ENCODE peak calls at places on chromosomes 5 and 9, in nine cellular contexts. S is CD4-positive, alpha-beta T cell; F is spleen; O is tibial artery; M is stomach; L is endothelial cell of umbilical vein; R is heart left ventricle; I is cardiac muscle cell; E is ovary. T is an unnamed sample.

GRCh38 chr5:58871648-58872242 is 288.9 kb downstream of the RAB3C start:
- DNase-seq in R (no peak), M (no peak), E (peak), I (peak), F (no peak), O (no peak), L (peak), S (no peak), T (no peak)

GRCh38 chr5:135386886-135387628 is 12.0 kb downstream of the MACROH2A1 start:
- DNase-seq in E (no peak), F (peak), S (no peak), L (peak), I (peak), O (no peak), R (no peak), M (peak), T (peak)

GRCh38 chr5:133360693-133361479 is 251.5 kb downstream of the FSTL4 start:
- DNase-seq in S (no peak), O (no peak), F (no peak), E (no peak), L (no peak), I (no peak), M (no peak), R (no peak), T (peak)

GRCh38 chr5:42880621-42881020 is 68.9 kb upstream of the SELENOP start:
- DNase-seq in S (no peak), M (no peak), L (no peak), F (no peak), E (no peak), R (no peak), O (no peak), I (no peak), T (no peak)

GRCh38 chr5:79562351-79563246 is 48.7 kb upstream of the HOMER1 start:
- DNase-seq in O (no peak), L (no peak), S (no peak), F (no peak), M (no peak), E (no peak), R (no peak), I (peak), T (no peak)

GRCh38 chr5:98846526-98846925 is 73.1 kb downstream of the RGMB start:
- DNase-seq in L (no peak), F (peak), M (no peak), R (no peak), I (no peak), E (no peak), S (no peak), O (no peak), T (no peak)

GRCh38 chr5:132055441-132055807 is 5.0 kb upstream of the IL3 start:
- DNase-seq in I (no peak), L (no peak), R (no peak), F (no peak), S (peak), E (no peak), O (no peak), M (no peak), T (no peak)

GRCh38 chr5:137365126-137365865 is 133.8 kb downstream of the SPOCK1 start:
- DNase-seq in E (no peak), S (no peak), M (no peak), L (peak), I (no peak), F (no peak), R (no peak), O (no peak), T (no peak)

GRCh38 chr9:89328064-89328463 is 9.8 kb downstream of the SECISBP2 start:
- DNase-seq in F (no peak), I (no peak), M (no peak), R (no peak), O (no peak), S (no peak), E (no peak), L (no peak), T (no peak)

GRCh38 chr5:167573274-167574127 is 717.9 kb upstream of the WWC1 start:
- DNase-seq in M (no peak), E (no peak), L (no peak), O (no peak), F (no peak), R (no peak), I (peak), S (no peak), T (no peak)

GRCh38 chr5:132258102-132259060 is 885 bp downstream of the PDLIM4 start:
- DNase-seq in I (peak), E (peak), L (peak), M (no peak), F (peak), R (no peak), O (no peak), S (no peak), T (peak)

GRCh38 chr5:81003987-81004386 is 43.8 kb downstream of the RASGRF2 start:
- DNase-seq in O (no peak), L (no peak), R (no peak), E (no peak), F (no peak), M (no peak), I (no peak), S (no peak), T (no peak)

GRCh38 chr5:167065784-167066183 is 1225.7 kb upstream of the WWC1 start:
- DNase-seq in F (no peak), L (no peak), M (no peak), I (no peak), O (no peak), S (no peak), E (no peak), R (no peak), T (no peak)

GRCh38 chr5:123511290-123511647 is 708 bp upstream of the CSNK1G3 start:
- DNase-seq in I (peak), O (no peak), E (no peak), S (no peak), F (no peak), R (no peak), L (no peak), M (no peak), T (no peak)

GRCh38 chr5:14671414-14671813 is 6.9 kb downstream of the OTULIN start:
- DNase-seq in F (no peak), E (no peak), S (no peak), I (no peak), O (no peak), M (no peak), R (no peak), L (peak), T (no peak)

GRCh38 chr9:93911871-93912554 is 43.1 kb downstream of the BARX1 start:
- DNase-seq in R (no peak), I (no peak), O (no peak), M (peak), L (no peak), F (no peak), E (no peak), S (no peak), T (no peak)

GRCh38 chr9:33524431-33524947 is 438 bp downstream of the ANKRD18B start:
- DNase-seq in L (peak), I (no peak), R (no peak), S (no peak), F (peak), M (no peak), E (no peak), O (no peak), T (no peak)

GRCh38 chr9:98374385-98375051 is 119.1 kb upstream of the TBC1D2 start:
- DNase-seq in O (no peak), F (no peak), R (no peak), E (no peak), L (peak), M (peak), S (no peak), I (peak), T (no peak)

GRCh38 chr5:112552791-112553190 is 133.7 kb upstream of the EPB41L4A start:
- DNase-seq in I (no peak), M (no peak), S (no peak), F (no peak), R (no peak), E (no peak), L (no peak), O (no peak), T (no peak)

GRCh38 chr5:93580387-93581100 is 475 bp downstream of the NR2F1-AS1 start:
- DNase-seq in L (peak), E (peak), R (no peak), O (no peak), F (no peak), I (peak), M (no peak), S (no peak), T (no peak)

DNA sequence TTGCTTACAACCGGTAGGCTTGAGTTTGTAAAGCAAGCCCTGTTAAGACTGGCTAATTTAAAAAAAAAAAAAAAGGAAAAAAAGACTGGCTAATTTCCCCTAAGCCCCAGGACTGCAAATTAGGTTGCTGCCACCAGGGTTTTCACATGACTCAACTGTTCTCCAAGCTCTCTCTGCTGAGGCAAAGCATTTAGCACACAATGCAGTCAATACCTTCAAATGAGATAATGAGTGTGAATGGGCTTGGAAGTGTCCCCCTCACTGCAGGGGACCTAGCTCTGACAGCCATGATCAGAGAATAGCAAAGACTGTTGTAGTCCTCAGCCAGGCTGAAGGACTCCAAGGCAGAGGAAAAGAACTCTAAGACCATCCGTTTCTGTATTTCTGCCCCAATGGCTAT is 42.8 kb upstream of the ZSWIM6 start:
- DNase-seq in F (no peak), L (no peak), S (no peak), R (no peak), E (no peak), M (no peak), O (no peak), I (no peak), T (no peak)
- TF ChIP-seq CTCF in F (no peak), L (no peak), S (no peak), R (no peak), E (no peak), M (no peak), O (no peak), I (no peak), T (no peak)

DNA sequence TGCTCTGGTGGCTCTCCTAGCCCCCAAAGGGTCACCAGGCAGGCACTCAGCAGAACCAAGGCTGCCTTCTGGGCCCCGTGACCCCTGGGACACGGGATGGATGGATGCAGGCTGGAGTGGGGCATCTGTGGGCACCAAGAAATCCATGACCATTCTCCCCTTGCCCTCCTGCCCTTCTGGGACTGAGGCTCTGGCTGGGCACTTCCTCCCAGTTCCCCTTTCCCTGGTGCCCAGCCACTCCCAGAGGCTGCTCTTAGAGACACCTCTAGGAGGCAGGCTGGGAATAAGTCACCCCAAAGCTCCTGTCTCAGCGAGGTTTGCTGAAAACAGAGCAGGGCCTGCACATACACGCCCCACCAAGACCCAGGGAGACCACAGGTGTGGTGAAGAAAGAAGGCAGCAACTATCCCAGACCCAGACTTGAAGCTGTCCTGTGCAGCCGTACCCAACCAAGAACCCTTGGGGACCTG is 943 bp downstream of the STING1 start:
- DNase-seq in I (peak), M (no peak), L (no peak), S (no peak), R (no peak), E (peak), O (peak), F (peak), T (no peak)
- TF ChIP-seq CTCF in I (peak), M (no peak), L (peak), S (no peak), R (no peak), E (no peak), O (peak), F (no peak), T (peak)

GRCh38 chr9:114166103-114166470 is 10.8 kb downstream of the COL27A1 start:
- DNase-seq in L (no peak), O (no peak), F (no peak), R (no peak), M (no peak), S (no peak), E (no peak), I (no peak), T (no peak)
- TF ChIP-seq CTCF in L (no peak), O (no peak), F (no peak), R (no peak), M (no peak), S (no peak), E (no peak), I (no peak), T (no peak)

GRCh38 chr5:179006564-179006963 is 11.4 kb upstream of the GRM6 start:
- DNase-seq in S (no peak), M (no peak), O (no peak), I (no peak), E (no peak), R (no peak), L (no peak), F (no peak), T (no peak)

GRCh38 chr5:179008667-179009066 is 13.5 kb upstream of the GRM6 start:
- DNase-seq in R (no peak), L (no peak), O (no peak), E (no peak), I (no peak), S (no peak), M (no peak), F (no peak), T (no peak)
- TF ChIP-seq CTCF in R (no peak), L (no peak), O (no peak), E (no peak), I (peak), S (no peak), M (no peak), F (no peak), T (no peak)

DNA sequence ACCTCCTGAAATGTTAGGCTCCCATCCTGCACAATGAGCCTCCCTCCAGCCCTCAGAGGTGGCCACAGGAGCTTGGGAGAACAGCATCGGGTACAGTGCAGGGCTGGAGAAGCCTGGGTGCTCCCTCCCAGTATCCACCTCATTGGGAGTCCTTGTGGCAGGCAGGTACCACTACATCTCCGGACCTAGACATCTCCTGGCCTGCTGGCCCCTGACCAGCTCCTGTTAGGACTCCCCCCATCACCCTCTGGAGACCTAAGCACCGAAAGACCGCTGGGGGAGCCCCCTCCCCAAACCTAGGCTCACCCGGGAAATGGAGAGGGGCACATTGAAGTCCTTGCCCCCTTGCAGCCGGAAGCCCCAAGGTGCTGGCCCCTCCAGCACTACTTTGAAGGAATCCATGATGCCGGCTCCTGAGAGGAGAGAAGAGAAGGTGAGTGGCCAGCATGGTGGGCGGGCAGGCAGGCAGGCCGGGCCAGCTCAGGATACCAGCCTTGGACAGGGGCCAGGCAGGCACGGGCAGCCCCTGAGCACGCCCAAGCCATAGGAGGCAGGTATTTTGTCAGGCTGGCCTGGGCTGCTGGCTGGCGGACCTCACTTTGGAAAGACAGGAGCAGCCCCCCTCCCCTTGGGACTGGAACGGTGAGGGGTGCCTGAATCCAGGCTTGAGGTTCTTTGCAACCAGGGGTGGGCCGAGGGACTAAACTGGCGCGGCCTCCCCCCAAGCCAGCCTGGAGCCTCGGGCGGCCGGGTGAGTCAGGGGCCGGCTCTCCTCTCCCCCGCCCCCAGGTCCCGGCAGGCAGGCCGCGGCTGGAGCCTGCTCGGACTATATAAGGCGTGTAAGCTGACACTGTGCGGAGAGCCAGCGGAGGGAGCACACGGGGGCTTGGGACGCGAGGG is 1.0 kb downstream of the PDLIM7 start:
- DNase-seq in O (peak), F (peak), M (peak), S (no peak), E (peak), L (peak), R (peak), I (peak), T (peak)
- TF ChIP-seq CTCF in O (peak), F (no peak), M (no peak), S (no peak), E (peak), L (peak), R (no peak), I (peak), T (peak)

GRCh38 chr9:75541778-75542177 is 348.7 kb upstream of the PCSK5 start:
- DNase-seq in R (no peak), M (no peak), I (no peak), E (no peak), L (no peak), F (no peak), S (no peak), O (no peak), T (no peak)
- TF ChIP-seq CTCF in R (no peak), M (no peak), I (no peak), E (no peak), L (no peak), F (no peak), S (no peak), O (no peak), T (no peak)

GRCh38 chr5:176611435-176611834 is 1.5 kb upstream of the GPRIN1 start:
- DNase-seq in F (no peak), M (peak), L (peak), O (peak), I (peak), S (peak), E (peak), R (peak), T (peak)

GRCh38 chr5:176608142-176608705 is 1.7 kb downstream of the GPRIN1 start:
- DNase-seq in I (no peak), E (no peak), M (no peak), F (no peak), R (no peak), L (no peak), O (no peak), S (no peak), T (no peak)

GRCh38 chr5:176608937-176609723 is 826 bp downstream of the GPRIN1 start:
- DNase-seq in I (no peak), F (no peak), R (no peak), M (no peak), S (no peak), O (no peak), E (no peak), L (no peak), T (peak)

GRCh38 chr5:176610430-176610763 is 441 bp upstream of the GPRIN1 start:
- DNase-seq in S (no peak), M (no peak), O (no peak), I (no peak), E (no peak), F (no peak), R (no peak), L (no peak), T (no peak)

DNA sequence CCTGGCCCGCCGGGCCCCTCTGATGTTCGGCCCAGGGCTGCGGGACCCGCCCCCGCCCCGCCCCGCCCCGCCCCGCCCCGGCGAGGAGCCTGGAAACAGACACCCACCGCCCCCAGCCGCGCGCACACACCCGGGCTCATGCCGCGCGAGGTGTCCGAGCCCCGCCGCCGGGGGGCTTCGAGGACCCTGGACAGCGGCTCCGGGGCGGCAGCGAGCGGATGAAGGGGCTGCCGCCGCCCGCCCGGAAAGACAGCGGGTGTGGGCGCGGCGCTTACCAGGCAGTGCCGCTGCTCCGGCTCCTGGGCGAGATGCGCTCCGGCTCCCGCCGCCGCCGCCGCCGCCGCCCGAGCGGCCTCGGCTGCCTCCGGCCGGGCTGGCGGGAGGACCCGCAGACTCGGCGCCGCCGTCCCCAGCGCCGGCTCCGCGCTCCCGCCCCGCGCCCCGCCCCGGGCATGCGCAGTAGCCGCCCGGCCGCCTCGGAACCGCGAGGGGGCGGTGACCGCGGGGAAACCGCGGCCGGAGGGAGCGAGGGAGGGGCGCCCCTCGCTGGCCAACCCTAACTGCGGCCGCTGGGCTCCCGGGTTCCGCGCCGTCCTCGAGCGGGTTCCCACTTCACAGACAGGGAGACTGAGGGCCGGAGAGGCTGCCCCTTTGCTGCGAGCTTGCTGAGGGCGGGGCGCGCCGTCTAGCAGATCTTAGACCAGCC is at the start of gene GPRIN1:
- DNase-seq in I (peak), O (no peak), E (no peak), F (peak), S (peak), R (peak), M (peak), L (peak), T (peak)
- TF ChIP-seq CTCF in I (peak), O (no peak), E (no peak), F (no peak), S (no peak), R (no peak), M (no peak), L (peak), T (peak)

GRCh38 chr9:133477461-133477860 is 1.4 kb downstream of the SLC2A6 start:
- DNase-seq in E (no peak), F (no peak), L (no peak), I (no peak), M (no peak), R (no peak), S (no peak), O (no peak), T (no peak)

GRCh38 chr9:133476941-133477340 is 2.0 kb downstream of the SLC2A6 start:
- DNase-seq in O (no peak), I (no peak), M (no peak), S (no peak), L (no peak), R (no peak), F (no peak), E (no peak), T (no peak)

GRCh38 chr9:133477992-133478850 is 678 bp downstream of the SLC2A6 start:
- DNase-seq in I (peak), O (no peak), E (no peak), S (no peak), M (no peak), L (peak), R (peak), F (peak), T (no peak)

GRCh38 chr9:133476531-133476930 is 2.4 kb downstream of the SLC2A6 start:
- DNase-seq in S (no peak), E (no peak), R (no peak), F (no peak), L (no peak), O (no peak), M (no peak), I (peak), T (no peak)

GRCh38 chr9:133478851-133479711 is at the start of gene SLC2A6:
- DNase-seq in R (peak), F (peak), I (peak), L (peak), M (peak), O (peak), E (peak), S (peak), T (peak)
- TF ChIP-seq CTCF in R (no peak), F (no peak), I (no peak), L (no peak), M (no peak), O (no peak), E (no peak), S (no peak), T (no peak)